ENCODE peak calls at places on chromosomes 16 and 17, in five cellular contexts. One of them, this sample, is unnamed.

GRCh38 chr16:85733155-85733838 is 17.6 kb downstream of the C16orf74 start:
- DNase-seq in osteocyte: no peak
- DNase-seq in stomach: no peak
- DNase-seq in dorsolateral prefrontal cortex: no peak
- DNase-seq in putamen: no peak
- DNase-seq in this sample: no peak

GRCh38 chr16:83059237-83059636 is 432.5 kb downstream of the CDH13 start:
- DNase-seq in osteocyte: no peak
- DNase-seq in stomach: no peak
- DNase-seq in dorsolateral prefrontal cortex: no peak
- DNase-seq in putamen: no peak
- DNase-seq in this sample: no peak

GRCh38 chr16:24524855-24525652 is 14.3 kb upstream of the RBBP6 start:
- DNase-seq in osteocyte: peak
- DNase-seq in stomach: no peak
- DNase-seq in dorsolateral prefrontal cortex: no peak
- DNase-seq in putamen: no peak
- DNase-seq in this sample: no peak

GRCh38 chr16:88951989-88952388 is 25.0 kb downstream of the CBFA2T3 start:
- DNase-seq in osteocyte: no peak
- DNase-seq in stomach: no peak
- DNase-seq in dorsolateral prefrontal cortex: no peak
- DNase-seq in putamen: no peak
- DNase-seq in this sample: no peak

GRCh38 chr17:78958556-78959191 is 21.0 kb downstream of the LGALS3BP start:
- DNase-seq in osteocyte: no peak
- DNase-seq in stomach: peak
- DNase-seq in dorsolateral prefrontal cortex: no peak
- DNase-seq in putamen: no peak
- DNase-seq in this sample: no peak

GRCh38 chr17:32795339-32795979 is 81.5 kb downstream of the MYO1D start:
- DNase-seq in osteocyte: no peak
- DNase-seq in stomach: no peak
- DNase-seq in dorsolateral prefrontal cortex: no peak
- DNase-seq in putamen: no peak
- DNase-seq in this sample: no peak

GRCh38 chr16:72927199-72928088 is 120.5 kb downstream of the ZFHX3 start:
- DNase-seq in osteocyte: no peak
- DNase-seq in stomach: no peak
- DNase-seq in dorsolateral prefrontal cortex: no peak
- DNase-seq in putamen: no peak
- DNase-seq in this sample: no peak

GRCh38 chr17:39754958-39755549 is 17.3 kb downstream of the GRB7 start:
- DNase-seq in osteocyte: no peak
- DNase-seq in stomach: no peak
- DNase-seq in dorsolateral prefrontal cortex: no peak
- DNase-seq in putamen: no peak
- DNase-seq in this sample: no peak

GRCh38 chr17:81022371-81022729 is 12.6 kb upstream of the BAIAP2 start:
- DNase-seq in osteocyte: no peak
- DNase-seq in stomach: no peak
- DNase-seq in dorsolateral prefrontal cortex: no peak
- DNase-seq in putamen: no peak
- DNase-seq in this sample: no peak

GRCh38 chr16:69848635-69849545 is 86.8 kb downstream of the WWP2 start:
- DNase-seq in osteocyte: peak
- DNase-seq in stomach: peak
- DNase-seq in dorsolateral prefrontal cortex: peak
- DNase-seq in putamen: peak
- DNase-seq in this sample: peak

GRCh38 chr16:53414381-53414780 is 19.9 kb upstream of the RBL2 start:
- DNase-seq in osteocyte: no peak
- DNase-seq in stomach: no peak
- DNase-seq in dorsolateral prefrontal cortex: no peak
- DNase-seq in putamen: no peak
- DNase-seq in this sample: no peak

GRCh38 chr17:13337864-13338371 is 263.8 kb downstream of the HS3ST3A1 start:
- DNase-seq in osteocyte: no peak
- DNase-seq in stomach: no peak
- DNase-seq in dorsolateral prefrontal cortex: no peak
- DNase-seq in putamen: no peak
- DNase-seq in this sample: no peak

GRCh38 chr16:11395008-11395948 is 50.0 kb downstream of the RMI2 start:
- DNase-seq in osteocyte: no peak
- DNase-seq in stomach: no peak
- DNase-seq in dorsolateral prefrontal cortex: no peak
- DNase-seq in putamen: no peak
- DNase-seq in this sample: no peak

GRCh38 chr17:19492140-19492539 is 41.5 kb upstream of the SLC47A1 start:
- DNase-seq in osteocyte: no peak
- DNase-seq in stomach: no peak
- DNase-seq in dorsolateral prefrontal cortex: no peak
- DNase-seq in putamen: no peak
- DNase-seq in this sample: no peak

GRCh38 chr17:81306491-81306890 is 11.4 kb upstream of the SLC38A10 start:
- DNase-seq in osteocyte: no peak
- DNase-seq in stomach: no peak
- DNase-seq in dorsolateral prefrontal cortex: no peak
- DNase-seq in putamen: no peak
- DNase-seq in this sample: no peak

GRCh38 chr16:23509763-23510153 is 536 bp downstream of the GGA2 start:
- DNase-seq in osteocyte: no peak
- DNase-seq in stomach: no peak
- DNase-seq in dorsolateral prefrontal cortex: no peak
- DNase-seq in putamen: no peak
- DNase-seq in this sample: no peak

GRCh38 chr17:38439436-38439835 is 11.2 kb downstream of the ARHGAP23 start:
- DNase-seq in osteocyte: no peak
- DNase-seq in stomach: no peak
- DNase-seq in dorsolateral prefrontal cortex: no peak
- DNase-seq in putamen: no peak
- DNase-seq in this sample: no peak

GRCh38 chr16:77788196-77789084 is at the start of gene VAT1L:
- DNase-seq in osteocyte: no peak
- DNase-seq in stomach: no peak
- DNase-seq in dorsolateral prefrontal cortex: peak
- DNase-seq in putamen: peak
- DNase-seq in this sample: peak

GRCh38 chr16:88624977-88625576 is 13.3 kb upstream of the IL17C start:
- DNase-seq in osteocyte: no peak
- DNase-seq in stomach: no peak
- DNase-seq in dorsolateral prefrontal cortex: no peak
- DNase-seq in putamen: no peak
- DNase-seq in this sample: no peak

GRCh38 chr17:41773190-41773588 is 13.3 kb downstream of the JUP start:
- DNase-seq in osteocyte: no peak
- DNase-seq in stomach: peak
- DNase-seq in dorsolateral prefrontal cortex: no peak
- DNase-seq in putamen: no peak
- DNase-seq in this sample: no peak

GRCh38 chr17:17682293-17682736 is 1.1 kb downstream of the RAI1 start:
- DNase-seq in osteocyte: no peak
- DNase-seq in stomach: peak
- DNase-seq in dorsolateral prefrontal cortex: no peak
- DNase-seq in putamen: peak
- DNase-seq in this sample: peak

GRCh38 chr17:66307257-66307656 is 4.8 kb downstream of the PRKCA start:
- DNase-seq in osteocyte: no peak
- DNase-seq in stomach: no peak
- DNase-seq in dorsolateral prefrontal cortex: no peak
- DNase-seq in putamen: no peak
- DNase-seq in this sample: no peak

GRCh38 chr17:39965017-39965699 is 2.4 kb downstream of the GSDMA start:
- DNase-seq in osteocyte: no peak
- DNase-seq in stomach: no peak
- DNase-seq in dorsolateral prefrontal cortex: no peak
- DNase-seq in putamen: no peak
- DNase-seq in this sample: no peak

GRCh38 chr17:38943607-38944006 is 18.2 kb downstream of the LASP1NB start:
- DNase-seq in osteocyte: no peak
- DNase-seq in stomach: no peak
- DNase-seq in dorsolateral prefrontal cortex: no peak
- DNase-seq in putamen: no peak
- DNase-seq in this sample: no peak

GRCh38 chr16:81723098-81723723 is 55.9 kb upstream of the PLCG2 start:
- DNase-seq in osteocyte: no peak
- DNase-seq in stomach: no peak
- DNase-seq in dorsolateral prefrontal cortex: no peak
- DNase-seq in putamen: peak
- DNase-seq in this sample: no peak

GRCh38 chr17:54967621-54968258 is 714 bp downstream of the COX11 start:
- DNase-seq in osteocyte: no peak
- DNase-seq in stomach: no peak
- DNase-seq in dorsolateral prefrontal cortex: no peak
- DNase-seq in putamen: peak
- DNase-seq in this sample: no peak

GRCh38 chr16:25009822-25010221 is 5.3 kb downstream of the ARHGAP17 start:
- DNase-seq in osteocyte: no peak
- DNase-seq in stomach: no peak
- DNase-seq in dorsolateral prefrontal cortex: no peak
- DNase-seq in putamen: no peak
- DNase-seq in this sample: peak

GRCh38 chr17:75557852-75558665 is 29.5 kb upstream of the MYO15B start:
- DNase-seq in osteocyte: no peak
- DNase-seq in stomach: no peak
- DNase-seq in dorsolateral prefrontal cortex: no peak
- DNase-seq in putamen: no peak
- DNase-seq in this sample: no peak

GRCh38 chr17:38353084-38353604 is 1.5 kb downstream of the SOCS7 start:
- DNase-seq in osteocyte: no peak
- DNase-seq in stomach: no peak
- DNase-seq in dorsolateral prefrontal cortex: no peak
- DNase-seq in putamen: no peak
- DNase-seq in this sample: no peak

GRCh38 chr16:47310792-47311211 is 150.1 kb downstream of the ITFG1 start:
- DNase-seq in osteocyte: no peak
- DNase-seq in stomach: no peak
- DNase-seq in dorsolateral prefrontal cortex: no peak
- DNase-seq in putamen: no peak
- DNase-seq in this sample: no peak

GRCh38 chr17:144936-145670 is 7.7 kb downstream of the SCGB1C2 start:
- DNase-seq in osteocyte: peak
- DNase-seq in stomach: peak
- DNase-seq in dorsolateral prefrontal cortex: peak
- DNase-seq in putamen: no peak
- DNase-seq in this sample: no peak

GRCh38 chr17:2695961-2696760 is 15.4 kb downstream of the CLUH start:
- DNase-seq in osteocyte: peak
- DNase-seq in stomach: peak
- DNase-seq in dorsolateral prefrontal cortex: no peak
- DNase-seq in putamen: no peak
- DNase-seq in this sample: no peak

GRCh38 chr16:20814761-20815160 is 8.4 kb downstream of the REXO5 start:
- DNase-seq in osteocyte: no peak
- DNase-seq in stomach: no peak
- DNase-seq in dorsolateral prefrontal cortex: no peak
- DNase-seq in putamen: no peak
- DNase-seq in this sample: no peak